ENCODE peak calls at places on chromosomes 4 and X, in six cellular contexts. H, L, I, R, P and C are unnamed samples. For H3K4me1, the result is how much of the 10 kb centered on the place peaks cover.

GRCh38 chrX:46573331-46573895 is at the start of gene CHST7:
- DNase-seq in H (peak), L (peak), I (no peak), R (no peak), P (no peak), C (no peak)

GRCh38 chrX:34884693-34885277 is 57.8 kb upstream of the FAM47B start:
- DNase-seq in H (no peak), L (no peak), I (no peak), R (no peak), P (no peak), C (no peak)

GRCh38 chr4:167233523-167234387 is 539 bp downstream of the SPOCK3 start:
- DNase-seq in H (no peak), L (no peak), I (no peak), R (peak), P (no peak), C (no peak)

GRCh38 chrX:130109429-130110378 is 593 bp downstream of the ELF4 start:
- DNase-seq in H (no peak), L (no peak), I (no peak), R (peak), P (peak), C (no peak)

GRCh38 chr4:93710101-93710846 is 118.3 kb upstream of the ATOH1 start:
- DNase-seq in H (peak), L (peak), I (peak), R (no peak), P (no peak), C (peak)

GRCh38 chr4:119729815-119730643 is 101.4 kb upstream of the PDE5A start:
- DNase-seq in H (peak), L (peak), I (no peak), R (no peak), P (no peak), C (no peak)

GRCh38 chr4:20249333-20249732 is 2.4 kb upstream of the SLIT2 start:
- DNase-seq in H (peak), L (no peak), I (no peak), R (no peak), P (no peak), C (no peak)

GRCh38 chr4:165992263-165992662 is 119.2 kb downstream of the TLL1 start:
- DNase-seq in H (no peak), L (no peak), I (no peak), R (no peak), P (no peak), C (no peak)

GRCh38 chr4:186537843-186538521 is 17.4 kb downstream of the MTNR1A start:
- DNase-seq in H (no peak), L (no peak), I (no peak), R (no peak), P (peak), C (no peak)

GRCh38 chr4:176902710-176903323 is 110.1 kb upstream of the VEGFC start:
- DNase-seq in H (no peak), L (no peak), I (peak), R (no peak), P (no peak), C (no peak)

GRCh38 chrX:134603806-134604700 is 54.2 kb downstream of the PLAC1 start:
- DNase-seq in H (peak), L (no peak), I (no peak), R (no peak), P (no peak), C (no peak)

GRCh38 chrX:11408111-11408405 is 114.8 kb downstream of the AMELX start:
- DNase-seq in H (no peak), L (no peak), I (no peak), R (no peak), P (no peak), C (no peak)

GRCh38 chr4:66062044-66062443 is 391.8 kb upstream of the EPHA5 start:
- DNase-seq in H (no peak), L (no peak), I (no peak), R (no peak), P (no peak), C (no peak)

GRCh38 chrX:63754141-63754859 is 30.7 kb downstream of the ARHGEF9 start:
- DNase-seq in H (no peak), L (no peak), I (no peak), R (no peak), P (no peak), C (no peak)

GRCh38 chrX:17242470-17242869 is 132.5 kb upstream of the NHS start:
- DNase-seq in H (peak), L (peak), I (no peak), R (peak), P (peak), C (peak)

GRCh38 chrX:136214551-136214950 is 36.6 kb downstream of the MAP7D3 start:
- DNase-seq in H (no peak), L (peak), I (no peak), R (no peak), P (no peak), C (no peak)
- TF ChIP-seq ZNF274 in H (no peak), L (no peak), I (no peak), R (no peak), P (no peak), C (no peak)

DNA sequence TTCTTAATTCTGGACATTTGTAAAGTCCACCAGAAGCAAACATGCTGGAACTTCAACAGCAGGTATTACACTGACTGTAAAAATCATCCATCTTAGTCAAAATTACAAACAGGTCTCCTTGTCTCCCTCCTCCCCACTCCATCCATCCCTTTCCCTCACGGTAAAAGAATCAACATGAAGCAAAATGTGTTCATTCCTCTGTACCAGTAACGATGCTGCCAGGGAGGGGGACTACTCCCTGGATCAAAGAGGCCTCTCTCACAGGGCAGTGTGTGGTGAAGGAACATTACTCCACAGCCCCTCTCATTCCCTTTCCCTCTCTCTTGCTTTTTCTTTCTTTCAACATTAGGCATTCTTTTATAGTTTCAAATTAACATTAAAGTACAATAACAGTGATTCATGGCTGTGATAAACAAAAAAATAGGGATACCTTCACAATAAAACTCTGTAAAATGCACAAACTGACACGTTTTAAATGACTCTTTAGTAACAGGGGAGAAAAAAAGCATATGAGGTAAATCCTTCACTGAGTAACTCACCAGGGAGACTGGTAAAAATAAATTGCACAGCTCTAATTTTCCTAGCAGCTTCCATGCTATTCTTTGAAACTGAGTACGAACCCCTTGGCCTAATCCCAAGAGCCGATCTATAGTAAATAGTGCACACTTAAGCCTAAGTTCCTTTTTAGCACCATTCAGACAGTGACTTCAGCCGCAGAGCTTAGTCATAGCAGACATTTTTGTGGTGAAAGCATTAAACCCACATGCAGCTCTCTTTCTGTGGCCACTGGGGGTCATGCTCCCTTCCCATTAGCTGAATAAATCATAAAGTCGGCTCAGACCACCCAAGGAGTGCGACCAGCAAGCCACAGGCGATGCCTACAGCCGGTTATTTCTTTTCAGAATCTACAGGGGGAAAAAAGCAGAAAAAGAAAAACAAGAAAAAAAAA is 215.6 kb upstream of the GYPA start:
- DNase-seq in H (peak), L (peak), I (peak), R (no peak), P (no peak), C (peak)
- H3K4me3 ChIP-seq in H (peak), L (no peak), I (no peak), R (no peak), P (no peak), C (no peak)

DNA sequence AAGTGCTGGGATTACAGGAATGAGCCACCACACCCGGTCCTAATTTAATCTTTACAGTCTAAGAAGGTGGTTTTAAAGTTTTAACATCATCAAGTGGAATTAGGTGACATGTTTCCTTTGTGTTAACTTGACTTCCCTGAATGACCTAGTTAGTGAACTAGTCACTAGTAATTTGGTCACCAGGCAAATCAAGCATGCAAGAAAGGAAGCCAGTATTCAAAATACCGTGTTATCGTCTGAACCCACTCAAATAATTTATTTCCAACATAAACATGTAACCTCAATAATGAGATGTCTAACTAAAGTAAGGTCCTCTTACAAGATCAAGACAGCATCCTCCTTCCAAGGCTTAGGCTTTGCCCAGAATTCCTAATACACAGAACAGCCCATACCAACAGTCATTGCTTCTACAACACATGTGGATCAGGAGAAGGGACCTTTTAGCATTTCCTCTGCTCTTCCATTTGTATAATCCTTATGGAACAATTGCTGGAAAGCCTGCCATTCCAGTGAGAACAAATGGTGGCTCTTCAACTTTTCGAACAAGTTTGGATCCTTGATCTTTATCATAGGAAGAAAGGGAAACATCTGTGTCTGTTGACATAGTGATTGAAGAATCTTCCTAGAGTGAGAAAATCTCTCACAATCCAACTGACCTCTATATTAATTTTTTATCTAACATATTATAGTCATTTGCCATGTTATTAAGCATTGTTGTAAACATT is 97.2 kb downstream of the ANXA3 start:
- DNase-seq in H (no peak), L (no peak), I (no peak), R (no peak), P (no peak), C (no peak)
- H3K4me1 ChIP-seq in H (under half), L (under half), I (under half), R (under half), P (half or more), C (under half)

GRCh38 chrX:31213941-31214340 is 142.1 kb upstream of the FTHL17 start:
- DNase-seq in H (no peak), L (no peak), I (no peak), R (no peak), P (peak), C (no peak)
- TF ChIP-seq ZNF274 in H (no peak), L (no peak), I (no peak), R (no peak), P (no peak), C (no peak)